ENCODE peak calls at places on chromosome 18, in five cellular contexts. O, N, W, V and U are unnamed samples. For H3K36me3, the result is how much of the 10 kb centered on the place peaks cover.

GRCh38 chr18:76494541-76495403 is at the start of gene ZNF516:
- DNase-seq in W (no peak), N (peak), O (peak), V (peak), U (no peak)

GRCh38 chr18:2108581-2108980 is 462.7 kb downstream of the METTL4 start:
- DNase-seq in O (no peak), W (peak), V (peak), N (no peak), U (no peak)

GRCh38 chr18:10040287-10041011 is 126.6 kb downstream of the VAPA start:
- DNase-seq in N (peak), O (no peak), W (no peak), V (no peak), U (no peak)

GRCh38 chr18:79856119-79857080 is 58.7 kb downstream of the KCNG2 start:
- DNase-seq in N (peak), V (no peak), O (no peak), W (no peak), U (peak)

GRCh38 chr18:9949315-9949714 is 35.5 kb downstream of the VAPA start:
- DNase-seq in O (no peak), N (no peak), W (no peak), V (no peak), U (no peak)

GRCh38 chr18:10194592-10194991 is 259.8 kb upstream of the APCDD1 start:
- DNase-seq in N (peak), O (no peak), V (no peak), W (no peak), U (no peak)

GRCh38 chr18:63850010-63850409 is 37.5 kb upstream of the SERPINB2 start:
- DNase-seq in V (no peak), O (peak), N (peak), W (no peak), U (peak)

GRCh38 chr18:79470547-79470946 is 74.8 kb downstream of the NFATC1 start:
- DNase-seq in V (no peak), O (no peak), W (no peak), N (no peak), U (no peak)

GRCh38 chr18:31426021-31426420 is 21.5 kb upstream of the DSG3 start:
- DNase-seq in W (no peak), N (no peak), O (no peak), V (no peak), U (peak)

GRCh38 chr18:75538727-75539126 is 111.2 kb upstream of the SMIM21 start:
- DNase-seq in N (peak), V (peak), W (no peak), O (no peak), U (peak)

GRCh38 chr18:361941-362913 is 94.4 kb upstream of the THOC1 start:
- DNase-seq in V (peak), O (peak), N (peak), W (no peak), U (no peak)

GRCh38 chr18:67938691-67939090 is 422.2 kb upstream of the DSEL start:
- DNase-seq in N (no peak), W (no peak), O (no peak), V (no peak), U (peak)

DNA sequence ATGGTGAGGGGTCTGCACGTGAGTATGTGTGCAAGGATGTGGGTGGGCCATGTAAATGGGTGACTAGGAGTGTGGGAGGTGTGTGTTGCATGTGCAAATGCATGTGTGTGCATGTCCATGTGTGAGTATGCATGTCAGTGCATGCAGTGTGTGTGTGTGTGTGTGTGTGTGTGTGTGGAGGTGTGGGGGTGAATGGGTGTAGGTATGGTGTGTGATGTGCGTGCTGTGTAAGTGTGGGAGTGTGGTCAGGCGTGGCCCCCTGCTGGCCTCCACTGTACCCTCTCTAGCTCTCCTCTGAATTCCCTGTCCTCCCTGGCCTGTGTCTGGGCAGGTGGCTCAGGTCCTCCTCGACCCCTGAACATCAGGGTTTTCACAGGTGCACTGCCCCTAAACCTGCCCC is 230.3 kb downstream of the CELF4 start:
- DNase-seq in O (no peak), W (no peak), V (peak), N (peak), U (no peak)
- TF ChIP-seq CTCF in O (peak), W (peak), V (peak), N (peak), U (peak)

DNA sequence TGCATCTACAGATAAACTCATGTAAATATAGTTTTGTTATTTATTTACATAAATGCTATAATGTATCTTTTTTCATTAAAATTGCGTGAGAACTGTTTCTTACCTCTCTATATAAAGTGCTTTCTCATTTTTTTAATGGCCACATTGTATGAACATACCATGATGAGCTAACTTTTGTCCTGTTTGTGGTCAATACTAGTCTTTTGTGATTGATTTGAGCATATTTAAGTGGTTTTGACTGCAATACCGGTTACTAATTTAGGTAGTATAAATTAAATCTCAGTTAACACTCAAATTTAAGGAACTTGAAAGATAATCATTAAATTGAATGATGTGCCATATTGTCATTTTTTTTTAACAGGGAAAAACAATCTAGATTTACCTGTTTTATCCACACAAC is 108.2 kb downstream of the HAUS1 start:
- DNase-seq in W (no peak), N (no peak), O (no peak), V (no peak), U (no peak)
- H3K4me3 ChIP-seq in W (no peak), N (no peak), O (no peak), V (no peak), U (no peak)

DNA sequence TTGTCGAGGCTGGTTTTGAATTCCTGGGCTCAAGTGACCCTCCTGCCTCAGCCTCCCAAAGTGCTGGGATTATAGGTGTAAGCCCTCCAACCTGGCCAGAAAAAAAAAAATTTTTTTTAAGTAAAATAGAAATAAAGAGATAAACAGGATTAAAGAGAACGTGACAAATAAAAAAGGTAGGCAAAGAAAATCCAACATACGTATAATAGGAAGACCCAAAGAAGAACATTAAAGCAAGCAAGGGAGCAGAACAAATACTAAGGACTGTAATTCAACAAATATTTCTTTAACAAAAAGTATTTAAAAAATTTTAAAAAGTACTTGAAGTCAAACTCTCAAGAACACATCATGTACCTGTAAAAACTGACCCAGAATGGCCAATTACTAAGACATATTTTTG is 56.4 kb downstream of the PTPN2 start:
- DNase-seq in W (no peak), V (no peak), N (no peak), O (no peak), U (no peak)
- H3K36me3 ChIP-seq in W (under half), V (under half), N (under half), O (under half), U (under half)

GRCh38 chr18:61893971-61894750 is 1.4 kb upstream of the RNF152 start:
- DNase-seq in W (no peak), N (peak), V (no peak), O (peak), U (peak)

GRCh38 chr18:61891874-61892273 is 933 bp downstream of the RNF152 start:
- DNase-seq in W (no peak), V (no peak), O (no peak), N (no peak), U (no peak)

GRCh38 chr18:61892683-61893303 is at the start of gene RNF152:
- DNase-seq in O (no peak), V (no peak), W (no peak), N (peak), U (peak)

GRCh38 chr18:61894751-61895524 is 2.1 kb upstream of the RNF152 start:
- DNase-seq in V (no peak), N (no peak), W (no peak), O (no peak), U (no peak)

DNA sequence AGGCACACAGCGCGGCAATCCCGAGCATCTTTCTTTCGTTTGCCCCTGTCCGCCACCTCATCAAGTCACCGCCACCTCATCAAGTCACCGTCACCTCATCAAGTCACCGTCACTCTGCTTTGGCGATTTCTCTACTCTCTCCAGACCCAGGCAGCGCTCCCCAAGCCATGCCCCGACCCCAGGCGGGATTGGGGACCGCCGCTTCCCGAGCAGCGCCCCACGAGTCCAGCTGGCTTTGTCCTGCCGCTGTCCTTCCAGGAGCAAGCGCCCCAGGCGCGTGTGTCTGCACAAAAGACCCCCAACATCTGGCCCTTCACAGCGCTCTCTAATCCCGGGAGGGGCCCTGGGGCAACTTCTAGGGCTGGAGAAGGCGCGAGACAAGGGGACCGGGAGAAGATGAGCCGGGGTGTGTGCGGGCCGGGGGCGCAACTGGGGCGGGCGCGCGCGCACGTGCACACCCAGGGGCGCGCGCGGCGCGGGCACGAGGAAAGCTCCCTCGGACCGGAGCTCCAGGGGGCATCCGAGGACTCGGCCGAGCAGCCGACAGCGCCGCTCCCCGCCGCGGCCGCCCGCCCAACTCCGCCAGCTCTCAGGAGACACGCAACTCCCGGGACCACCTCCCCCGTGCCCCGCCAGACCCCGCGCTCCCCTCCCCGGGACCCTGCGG is 630 bp upstream of the RNF152 start:
- DNase-seq in V (no peak), O (no peak), N (peak), W (no peak), U (no peak)
- TF ChIP-seq CTCF in V (no peak), O (no peak), N (no peak), W (no peak), U (no peak)

GRCh38 chr18:12403601-12404506 is 3.9 kb upstream of the PRELID3A start:
- DNase-seq in W (peak), O (no peak), V (peak), N (peak), U (peak)

GRCh38 chr18:12405066-12405465 is 2.7 kb upstream of the PRELID3A start:
- DNase-seq in W (no peak), V (no peak), N (no peak), O (no peak), U (no peak)

GRCh38 chr18:12408247-12408869 is 629 bp downstream of the PRELID3A start:
- DNase-seq in V (peak), O (no peak), N (peak), W (no peak), U (no peak)

GRCh38 chr18:12409466-12409865 is 1.7 kb downstream of the PRELID3A start:
- DNase-seq in N (no peak), O (no peak), V (peak), W (peak), U (no peak)

GRCh38 chr18:12406376-12407111 is 1.2 kb upstream of the PRELID3A start:
- DNase-seq in O (no peak), V (no peak), W (no peak), N (no peak), U (no peak)
- H3K4me3 ChIP-seq in O (no peak), V (no peak), W (no peak), N (no peak), U (no peak)

GRCh38 chr18:12374398-12374797 is 2.6 kb downstream of the AFG3L2 start:
- DNase-seq in V (no peak), W (no peak), N (no peak), O (no peak), U (no peak)

GRCh38 chr18:12371590-12371989 is 5.4 kb downstream of the AFG3L2 start:
- DNase-seq in N (no peak), V (no peak), O (no peak), W (no peak), U (no peak)

GRCh38 chr18:12372406-12372805 is 4.6 kb downstream of the AFG3L2 start:
- DNase-seq in N (no peak), O (no peak), W (no peak), V (no peak), U (no peak)

GRCh38 chr18:12373032-12373770 is 3.8 kb downstream of the AFG3L2 start:
- DNase-seq in W (no peak), N (peak), O (no peak), V (peak), U (no peak)

GRCh38 chr18:12373771-12374116 is 3.3 kb downstream of the AFG3L2 start:
- DNase-seq in O (no peak), V (no peak), W (no peak), N (no peak), U (no peak)
- H3K36me3 ChIP-seq in O (under half), V (under half), W (under half), N (under half), U (under half)

GRCh38 chr18:6616981-6617380 is 112.5 kb upstream of the ARHGAP28 start:
- DNase-seq in V (no peak), N (no peak), W (no peak), O (no peak), U (no peak)
- TF ChIP-seq CTCF in V (no peak), N (no peak), W (no peak), O (no peak), U (no peak)